ENCODE peak calls at places on chromosomes 5 and 9, in nine cellular contexts. A is CD4-positive, alpha-beta T cell; C is hypothalamus; Z is right cardiac atrium; K is fibroblast of the conjunctiva; F is NCI-H446; W is NT2/D1; D is AG10803; V is posterior cingulate gyrus. Y is an unnamed sample.

GRCh38 chr9:6024035-6024554 is 8.7 kb upstream of the RANBP6 start:
- DNase-seq in V (no peak), C (no peak), F (peak), W (no peak), A (no peak), K (no peak), D (no peak), Z (no peak), Y (no peak)

GRCh38 chr9:84238652-84239051 is 101.9 kb downstream of the SLC28A3 start:
- DNase-seq in K (no peak), A (no peak), F (no peak), W (peak), D (peak), Z (no peak), V (no peak), C (no peak), Y (peak)

GRCh38 chr9:136031741-136032638 is 63.1 kb downstream of the NACC2 start:
- DNase-seq in D (peak), F (no peak), A (no peak), Z (no peak), V (peak), W (no peak), K (no peak), C (no peak), Y (no peak)

GRCh38 chr5:33319151-33319550 is 121.6 kb upstream of the TARS1 start:
- DNase-seq in A (no peak), Z (no peak), V (no peak), F (no peak), C (no peak), W (no peak), D (peak), K (no peak), Y (no peak)

GRCh38 chr5:36777105-36777757 is 99.3 kb upstream of the NIPBL start:
- DNase-seq in D (peak), V (no peak), K (no peak), C (no peak), F (peak), Z (no peak), A (no peak), W (peak), Y (peak)

GRCh38 chr5:172420215-172420934 is 34.0 kb downstream of the SH3PXD2B start:
- DNase-seq in D (peak), F (peak), V (peak), Z (peak), A (no peak), W (no peak), C (peak), K (peak), Y (peak)

GRCh38 chr5:137487600-137487999 is 11.5 kb downstream of the SPOCK1 start:
- DNase-seq in F (peak), C (no peak), V (no peak), D (peak), W (no peak), A (no peak), K (no peak), Z (no peak), Y (no peak)

GRCh38 chr5:142308358-142308757 is 16.5 kb downstream of the SPRY4 start:
- DNase-seq in A (no peak), V (no peak), C (no peak), Z (no peak), K (no peak), F (no peak), W (no peak), D (no peak), Y (no peak)

Y was measured in A172.